ENCODE peak calls at places on chromosomes 11 and 22, in four cellular contexts. G, D, J and C are unnamed samples.

GRCh38 chr11:128530119-128531091 is 57.0 kb downstream of the ETS1 start:
- DNase-seq in J (no peak), G (no peak), D (peak; percentile 43), C (no peak)

GRCh38 chr11:7905961-7906429 is 25.1 kb downstream of the OR10A6 start:
- DNase-seq in G (no peak), J (no peak), D (no peak), C (no peak)

GRCh38 chr11:96341237-96342130 is 1.5 kb downstream of the MAML2 start:
- DNase-seq in J (peak; percentile 81), G (peak; percentile 71), D (peak; percentile 33), C (peak; percentile 57)

GRCh38 chr11:43943931-43944751 is 1.7 kb downstream of the C11orf96 start:
- DNase-seq in J (no peak), G (no peak), D (no peak), C (peak; percentile 19)

GRCh38 chr22:44994399-44995281 is 15.2 kb downstream of the PHF21B start:
- DNase-seq in D (no peak), G (no peak), J (no peak), C (no peak)

GRCh38 chr11:84437129-84438123 is 1151.3 kb upstream of the CCDC90B start:
- DNase-seq in G (peak; percentile 15), J (peak; percentile 40), D (peak; percentile 84), C (no peak)

GRCh38 chr11:92050305-92050704 is 174.3 kb upstream of the FAT3 start:
- DNase-seq in J (no peak), D (no peak), G (no peak), C (no peak)

GRCh38 chr11:99548264-99548663 is 527.5 kb downstream of the CNTN5 start:
- DNase-seq in J (peak; percentile 19), D (no peak), G (no peak), C (no peak)

GRCh38 chr11:102994101-102994500 is 38.6 kb upstream of the MMP13 start:
- DNase-seq in J (no peak), G (no peak), D (no peak), C (no peak)

GRCh38 chr22:36065775-36066544 is 37.3 kb upstream of the RBFOX2 start:
- DNase-seq in D (peak; percentile 96), G (peak; percentile 87), J (peak; percentile 66), C (peak; percentile 71)

GRCh38 chr11:71525938-71526495 is 1.1 kb upstream of the KRTAP5-7 start:
- DNase-seq in G (no peak), J (no peak), D (no peak), C (no peak)

GRCh38 chr11:12211331-12212065 is 101.1 kb downstream of the MICAL2 start:
- DNase-seq in D (no peak), J (peak; percentile 57), G (no peak), C (no peak)

DNA sequence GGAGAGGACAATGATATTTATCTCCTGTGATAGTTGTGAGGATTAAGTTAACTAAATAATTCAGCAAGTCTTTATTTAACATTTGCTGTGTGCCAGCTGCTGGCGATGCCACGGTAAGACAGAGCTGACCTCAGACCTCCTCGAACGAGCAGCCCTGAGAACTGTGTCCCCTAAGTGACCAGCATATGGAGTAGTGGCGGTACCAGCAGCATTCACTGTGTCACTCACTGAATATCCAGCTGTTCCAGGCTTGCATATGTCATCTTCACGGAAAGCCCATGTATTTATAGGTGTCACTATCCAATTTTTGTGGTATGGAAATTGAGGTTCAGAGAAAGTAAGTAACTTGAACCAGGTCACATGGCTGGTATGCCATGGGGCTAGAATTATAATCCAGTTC is 49.6 kb upstream of the MYO18B start:
- DNase-seq in J (no peak), D (no peak), G (no peak), C (no peak)
- H3K4me3 ChIP-seq in J (no peak overlapping the region), D (no peak overlapping the region), G (no peak overlapping the region), C (no peak overlapping the region)

GRCh38 chr11:116500833-116501622 is 271.8 kb downstream of the BUD13 start:
- DNase-seq in G (no peak), D (no peak), J (no peak), C (peak; percentile 78)
- H3K4me3 ChIP-seq in G (no peak overlapping the region), D (no peak overlapping the region), J (no peak overlapping the region), C (peak overlapping the region; percentile 52)

DNA sequence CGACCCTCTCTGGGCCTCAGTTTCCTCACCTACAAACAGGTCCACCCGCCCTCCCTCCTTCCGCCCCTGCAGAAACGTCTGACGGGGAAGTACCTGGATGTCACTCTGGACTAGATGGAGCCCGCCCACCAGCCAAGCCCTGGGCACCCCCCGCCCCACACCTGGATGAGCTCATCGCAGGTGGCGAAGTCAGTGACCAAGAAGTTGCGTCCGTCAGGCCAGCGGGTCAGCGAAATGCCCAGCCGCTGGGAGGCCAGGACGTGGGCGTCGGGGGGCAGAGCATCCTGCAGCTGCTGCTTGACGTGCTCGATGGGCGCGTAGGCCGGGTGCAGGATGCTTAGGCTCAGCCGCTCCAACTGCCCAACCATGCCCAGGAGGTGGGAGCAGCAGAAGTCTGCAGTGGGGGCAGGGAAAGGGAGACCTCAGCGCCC is 897 bp downstream of the PNPLA5 start:
- DNase-seq in G (no peak), D (no peak), J (no peak), C (no peak)
- H3K4me3 ChIP-seq in G (no peak overlapping the region), D (no peak overlapping the region), J (no peak overlapping the region), C (no peak overlapping the region)

GRCh38 chr22:24335529-24335928 is 64.9 kb downstream of the SPECC1L start:
- DNase-seq in J (no peak), G (no peak), D (no peak), C (no peak)

GRCh38 chr22:24337894-24338645 is 67.4 kb downstream of the SPECC1L start:
- DNase-seq in G (no peak), J (no peak), D (no peak), C (no peak)

GRCh38 chr22:24341657-24342056 is 71.0 kb downstream of the SPECC1L start:
- DNase-seq in J (no peak), D (no peak), G (no peak), C (no peak)

GRCh38 chr22:24339452-24339747 is 68.8 kb downstream of the SPECC1L start:
- DNase-seq in D (no peak), G (no peak), J (no peak), C (no peak)

GRCh38 chr22:24338701-24339451 is 68.2 kb downstream of the SPECC1L start:
- DNase-seq in J (no peak), G (no peak), D (no peak), C (no peak)
- H3K4me3 ChIP-seq in J (no peak overlapping the region), G (no peak overlapping the region), D (no peak overlapping the region), C (no peak overlapping the region)

GRCh38 chr11:67613960-67614715 is 7.4 kb downstream of the NDUFV1 start:
- DNase-seq in D (peak; percentile 68), G (peak; percentile 66), J (peak; percentile 96), C (peak; percentile 77)
- H3K4me3 ChIP-seq in D (no peak overlapping the region), G (peak overlapping the region; percentile 31), J (peak overlapping the region; percentile 47), C (no peak overlapping the region)

GRCh38 chr11:27203077-27203476 is 159.9 kb downstream of the CCDC34 start:
- DNase-seq in J (no peak), G (peak; percentile 22), D (no peak), C (no peak)

GRCh38 chr11:27204527-27204926 is 158.5 kb downstream of the CCDC34 start:
- DNase-seq in G (peak; percentile 66), J (peak; percentile 25), D (peak; percentile 22), C (no peak)

GRCh38 chr11:27200779-27201453 is 160.3 kb downstream of the BBOX1 start:
- DNase-seq in G (peak; percentile 18), D (no peak), J (no peak), C (no peak)

GRCh38 chr11:27205269-27205668 is 157.7 kb downstream of the CCDC34 start:
- DNase-seq in D (no peak), G (peak; percentile 28), J (no peak), C (no peak)

DNA sequence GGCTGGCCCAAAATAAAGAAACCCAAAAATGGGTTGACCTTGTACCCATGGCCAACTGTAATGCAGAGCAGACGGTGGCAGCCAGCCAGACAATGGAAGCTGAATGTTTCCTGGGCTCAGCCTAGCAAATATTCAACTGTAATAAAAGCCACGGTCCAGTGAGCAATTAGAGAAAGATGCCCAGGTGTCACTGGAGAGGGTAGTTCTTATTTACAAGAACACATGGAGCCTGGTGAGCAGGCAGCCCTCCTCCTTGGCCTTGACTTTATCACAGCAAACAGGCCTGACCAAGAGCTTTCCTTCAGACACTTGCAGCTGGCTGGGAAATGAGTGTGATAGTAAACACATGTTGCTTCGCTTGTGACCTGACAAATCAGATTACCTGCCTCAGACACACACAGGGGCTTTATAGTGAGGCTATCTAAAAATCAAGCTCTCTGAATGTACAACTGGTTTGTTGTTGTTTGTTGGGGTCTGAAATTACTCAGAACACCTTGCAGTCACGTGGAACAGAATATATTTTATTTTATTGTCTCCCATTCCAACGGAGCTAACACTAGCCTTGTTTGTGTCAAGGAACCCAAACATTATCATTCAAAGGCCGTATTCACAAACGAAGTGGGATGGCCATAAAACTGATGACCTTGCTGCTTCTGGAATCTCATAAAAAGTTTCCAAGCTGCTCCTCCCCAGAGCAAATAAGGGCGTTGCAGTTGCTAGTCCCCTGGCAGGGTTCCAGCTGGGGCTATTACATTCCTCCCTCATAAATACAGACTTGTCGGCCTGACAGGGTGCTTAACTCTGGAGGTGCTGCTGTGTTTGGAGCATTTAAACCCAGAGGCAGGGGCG is 161.1 kb downstream of the BBOX1 start:
- DNase-seq in J (no peak), G (peak; percentile 97), D (peak; percentile 92), C (peak; percentile 91)
- H3K4me3 ChIP-seq in J (no peak overlapping the region), G (no peak overlapping the region), D (no peak overlapping the region), C (no peak overlapping the region)